ENCODE peak calls at places on chromosome 7, in eight cellular contexts. P is body of pancreas; O is left lobe of liver; W is right cardiac atrium; L is activated CD8-positive, alpha-beta memory T cell treated with anti-CD3 and anti-CD28 coated beads, Interleukin-2, amount 10 ng/mL, durations not matched to agents 7 days and 5 days; Z is activated T-helper 17 cell treated with anti-CD3 and anti-CD28 coated beads, Interleukin-2, amount 50 U/mL, for 72 hours; F is right lobe of liver; I is activated B cell treated with CpG ODN at 0.5 μM for 24 hours. V is an unnamed sample.

GRCh38 chr7:28955723-28956607 is 2.2 kb downstream of the TRIL start:
- ATAC-seq in P (peak), O (peak), W (peak), L (peak), Z (no peak), F (peak), I (peak), V (peak)

GRCh38 chr7:158898025-158898424 is 41.7 kb downstream of the DYNC2I1 start:
- ATAC-seq in P (no peak), O (no peak), W (no peak), L (no peak), Z (no peak), F (no peak), I (no peak), V (no peak)

GRCh38 chr7:7868245-7868899 is 100.2 kb upstream of the GLCCI1 start:
- ATAC-seq in P (no peak), O (no peak), W (peak), L (no peak), Z (no peak), F (peak), I (peak), V (no peak)

GRCh38 chr7:116277070-116277469 is 66.7 kb downstream of the TES start:
- ATAC-seq in P (no peak), O (no peak), W (peak), L (no peak), Z (no peak), F (no peak), I (no peak), V (no peak)

GRCh38 chr7:28155019-28155660 is 25.5 kb downstream of the JAZF1 start:
- ATAC-seq in P (no peak), O (no peak), W (no peak), L (peak), Z (peak), F (peak), I (peak), V (peak)

GRCh38 chr7:5525271-5526189 is 101.9 kb upstream of the TNRC18 start:
- ATAC-seq in P (no peak), O (no peak), W (peak), L (no peak), Z (peak), F (no peak), I (no peak), V (peak)

GRCh38 chr7:12861070-12861469 is 173.6 kb downstream of the ARL4A start:
- ATAC-seq in P (peak), O (peak), W (peak), L (no peak), Z (no peak), F (peak), I (no peak), V (peak)

GRCh38 chr7:109579876-109580275 is 1010.2 kb downstream of the DNAJB9 start:
- ATAC-seq in P (no peak), O (no peak), W (no peak), L (no peak), Z (no peak), F (no peak), I (no peak), V (no peak)

GRCh38 chr7:101557978-101558741 is 70.9 kb downstream of the MYL10 start:
- ATAC-seq in P (no peak), O (no peak), W (no peak), L (no peak), Z (no peak), F (no peak), I (no peak), V (no peak)

GRCh38 chr7:94374231-94374630 is 20.5 kb upstream of the COL1A2 start:
- ATAC-seq in P (peak), O (peak), W (peak), L (no peak), Z (no peak), F (no peak), I (no peak), V (peak)

GRCh38 chr7:143407296-143408246 is 1.1 kb downstream of the EPHA1 start:
- ATAC-seq in P (peak), O (peak), W (peak), L (peak), Z (peak), F (peak), I (peak), V (no peak)

GRCh38 chr7:34066411-34066810 is 161.1 kb downstream of the BMPER start:
- ATAC-seq in P (no peak), O (no peak), W (no peak), L (no peak), Z (no peak), F (no peak), I (no peak), V (no peak)

GRCh38 chr7:34322841-34323240 is 335.2 kb upstream of the NPSR1 start:
- ATAC-seq in P (no peak), O (no peak), W (no peak), L (no peak), Z (peak), F (no peak), I (no peak), V (no peak)

GRCh38 chr7:95396136-95397032 is at the start of gene PON3:
- ATAC-seq in P (peak), O (peak), W (peak), L (peak), Z (peak), F (peak), I (peak), V (peak)

GRCh38 chr7:37786741-37787569 is 61.4 kb upstream of the NME8 start:
- ATAC-seq in P (no peak), O (peak), W (no peak), L (peak), Z (peak), F (peak), I (peak), V (no peak)

GRCh38 chr7:21887779-21888178 is 57.9 kb downstream of the CDCA7L start:
- ATAC-seq in P (no peak), O (no peak), W (no peak), L (no peak), Z (no peak), F (no peak), I (no peak), V (no peak)

GRCh38 chr7:129902788-129903422 is 49.9 kb downstream of the UBE2H start:
- ATAC-seq in P (no peak), O (no peak), W (no peak), L (no peak), Z (peak), F (no peak), I (no peak), V (no peak)

GRCh38 chr7:121020243-121020642 is 31.7 kb downstream of the CPED1 start:
- ATAC-seq in P (no peak), O (no peak), W (no peak), L (no peak), Z (no peak), F (no peak), I (no peak), V (no peak)

GRCh38 chr7:21548491-21548890 is 5.7 kb downstream of the DNAH11 start:
- ATAC-seq in P (no peak), O (no peak), W (no peak), L (no peak), Z (no peak), F (no peak), I (no peak), V (no peak)

GRCh38 chr7:20030915-20031362 is 186.2 kb downstream of the MACC1 start:
- ATAC-seq in P (no peak), O (no peak), W (no peak), L (no peak), Z (no peak), F (no peak), I (peak), V (no peak)